ENCODE peak calls at places on chromosomes 4 and X, in six cellular contexts. K is lung, U is hepatocyte, Q is kidney, Y is gastrocnemius medialis, Z is neural progenitor cell. I is an unnamed sample. For H3K9me3, the result is how much of the 10 kb centered on the place peaks cover.

GRCh38 chrX:40109288-40110008 is 11.7 kb upstream of the BCOR start:
- DNase-seq in K (no peak), Y (no peak), Q (peak), Z (peak), U (peak), I (peak)

GRCh38 chr4:38062088-38062893 is 102.1 kb downstream of the PTTG2 start:
- DNase-seq in Z (peak), Q (no peak), U (peak), K (peak), Y (peak), I (peak)

GRCh38 chr4:16250665-16251365 is 24.5 kb upstream of the TAPT1 start:
- DNase-seq in Z (peak), U (peak), Q (no peak), K (no peak), Y (no peak), I (no peak)

GRCh38 chrX:108198420-108198819 is 106.8 kb downstream of the ATG4A start:
- DNase-seq in U (peak), Y (no peak), K (no peak), Q (no peak), Z (no peak), I (no peak)

GRCh38 chr4:24511371-24512063 is 72.8 kb downstream of the DHX15 start:
- DNase-seq in K (no peak), Z (no peak), Y (no peak), Q (no peak), U (no peak), I (no peak)

GRCh38 chr4:42501624-42502401 is 104.5 kb downstream of the SHISA3 start:
- DNase-seq in Z (peak), Q (no peak), Y (no peak), U (no peak), K (no peak), I (no peak)

GRCh38 chrX:38868941-38869378 is 67.7 kb downstream of the MID1IP1 start:
- DNase-seq in Z (no peak), U (no peak), Q (no peak), K (no peak), Y (peak), I (peak)

GRCh38 chr4:77493829-77494551 is 111.6 kb upstream of the CXCL13 start:
- DNase-seq in K (no peak), Y (no peak), Q (no peak), Z (no peak), U (no peak), I (no peak)

DNA sequence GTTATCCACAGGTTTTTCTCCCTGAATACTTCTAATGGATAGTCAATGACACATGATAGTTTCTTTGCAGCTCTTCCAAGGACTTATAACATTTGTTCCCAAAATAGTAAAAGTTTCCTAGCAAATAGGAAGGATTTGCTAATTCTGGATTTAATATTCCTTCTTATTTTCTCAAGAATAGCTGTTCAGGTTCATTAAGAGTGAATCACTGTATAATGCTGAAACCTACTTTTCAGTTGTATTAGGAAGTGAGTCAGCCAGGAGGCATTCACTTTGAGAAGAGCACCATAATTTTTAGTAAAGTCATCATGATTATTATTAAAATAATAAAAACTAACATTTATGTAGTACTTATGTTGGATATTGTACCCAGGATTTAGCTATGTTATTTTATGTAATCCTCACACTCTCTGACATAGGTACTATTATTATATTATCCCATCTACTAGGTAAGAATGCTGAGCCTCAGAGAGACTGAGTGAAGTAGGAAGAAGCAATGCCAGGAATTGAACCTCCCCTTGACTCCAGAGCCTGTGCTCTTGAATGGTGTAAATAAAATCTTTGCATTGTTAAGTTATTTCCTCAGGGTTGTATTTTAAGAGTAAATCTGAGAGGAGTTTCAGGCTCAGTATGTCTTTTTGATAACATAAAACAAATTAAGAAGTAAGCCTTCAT is 114.8 kb downstream of the REELD1 start:
- DNase-seq in Y (no peak), K (no peak), Q (no peak), U (no peak), Z (no peak), I (no peak)
- H3K27ac ChIP-seq in Y (no peak), K (no peak), Q (no peak), U (no peak), Z (no peak), I (no peak)

GRCh38 chrX:20479048-20479447 is 212.3 kb upstream of the RPS6KA3 start:
- DNase-seq in Q (no peak), Z (no peak), K (no peak), U (no peak), Y (no peak), I (no peak)

GRCh38 chrX:20481632-20482031 is 214.9 kb upstream of the RPS6KA3 start:
- DNase-seq in U (no peak), Y (peak), Q (no peak), K (no peak), Z (no peak), I (no peak)

GRCh38 chrX:20477836-20478532 is 211.3 kb upstream of the RPS6KA3 start:
- DNase-seq in Q (no peak), K (no peak), U (no peak), Z (no peak), Y (no peak), I (no peak)

GRCh38 chrX:20479896-20480295 is 213.2 kb upstream of the RPS6KA3 start:
- DNase-seq in Z (no peak), Q (no peak), Y (no peak), U (no peak), K (no peak), I (no peak)

GRCh38 chrX:20477219-20477618 is 210.5 kb upstream of the RPS6KA3 start:
- DNase-seq in Z (no peak), K (no peak), Q (no peak), Y (no peak), U (no peak), I (no peak)
- H3K9me3 ChIP-seq in Z (under half), K (under half), Q (under half), Y (under half), U (under half), I (under half)

GRCh38 chrX:96126182-96126581 is 558.5 kb upstream of the DIAPH2 start:
- DNase-seq in Y (no peak), K (no peak), U (no peak), Z (no peak), Q (no peak), I (no peak)
- TF ChIP-seq CTCF in Y (no peak), K (no peak), U (no peak), Z (peak), Q (no peak), I (no peak)

GRCh38 chr4:73752424-73752823 is 12.1 kb downstream of the CXCL8 start:
- DNase-seq in Q (no peak), Y (no peak), Z (no peak), K (no peak), U (no peak), I (no peak)

GRCh38 chr4:73751830-73752229 is 11.5 kb downstream of the CXCL8 start:
- DNase-seq in Y (no peak), K (no peak), Q (no peak), Z (no peak), U (no peak), I (no peak)

GRCh38 chr4:73751166-73751565 is 10.8 kb downstream of the CXCL8 start:
- DNase-seq in Y (no peak), K (no peak), Q (no peak), Z (no peak), U (no peak), I (no peak)

GRCh38 chr4:73754934-73755333 is 14.6 kb downstream of the CXCL8 start:
- DNase-seq in Q (no peak), Z (no peak), K (no peak), Y (no peak), U (no peak), I (no peak)

DNA sequence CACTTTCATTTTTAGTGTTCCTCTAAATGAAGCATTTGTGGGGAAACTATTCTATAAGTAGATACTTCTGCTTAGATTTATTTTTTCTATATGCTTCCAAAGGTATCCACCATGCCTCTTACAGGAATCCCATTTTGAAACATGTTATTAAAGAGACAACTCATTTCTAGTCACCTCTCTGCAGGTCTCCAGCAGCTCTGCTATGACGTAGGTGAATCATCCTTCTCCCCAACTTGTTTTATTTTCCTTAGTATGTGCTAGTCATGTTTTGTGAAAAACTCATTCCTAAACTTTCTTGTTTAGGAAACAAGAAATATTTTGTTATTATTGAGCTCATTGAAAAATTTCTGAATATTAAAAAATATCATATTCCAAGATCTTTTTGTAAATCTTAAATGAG is 12.8 kb downstream of the CXCL8 start:
- DNase-seq in Y (no peak), K (no peak), U (no peak), Q (no peak), Z (no peak), I (no peak)
- H3K27ac ChIP-seq in Y (no peak), K (no peak), U (no peak), Q (no peak), Z (no peak), I (no peak)

GRCh38 chrX:81996166-81996565 is 794.3 kb downstream of the SH3BGRL start:
- DNase-seq in Y (no peak), Z (no peak), Q (peak), K (no peak), U (peak), I (no peak)
- H3K9me3 ChIP-seq in Y (under half), Z (under half), Q (under half), K (under half), U (under half), I (under half)

GRCh38 chrX:148885203-148885602 is 384.8 kb downstream of the AFF2 start:
- DNase-seq in Q (no peak), K (no peak), Z (no peak), Y (no peak), U (no peak), I (no peak)
- TF ChIP-seq CTCF in Q (no peak), K (no peak), Z (peak), Y (no peak), U (no peak), I (no peak)